ENCODE peak calls at places on chromosomes 3 and 15, in four cellular contexts. S is GM12878, C is K562, V is HepG2. B is an unnamed sample.

GRCh38 chr15:47374222-47374621 is 343.1 kb upstream of the SEMA6D start:
- DNase-seq in S (no peak), C (no peak), V (no peak), B (no peak)

GRCh38 chr15:25679492-25679891 is 183.6 kb downstream of the ATP10A start:
- DNase-seq in S (no peak), C (no peak), V (no peak), B (no peak)

GRCh38 chr15:31241888-31242287 is 84.7 kb upstream of the KLF13 start:
- DNase-seq in S (no peak), C (no peak), V (no peak), B (no peak)

GRCh38 chr15:48582472-48583235 is 62.9 kb downstream of the FBN1 start:
- DNase-seq in S (no peak), C (no peak), V (no peak), B (no peak)

GRCh38 chr3:1092771-1093170 is at the start of gene CNTN6:
- DNase-seq in S (no peak), C (no peak), V (no peak), B (no peak)

GRCh38 chr3:57152150-57152549 is 13.0 kb downstream of the IL17RD start:
- DNase-seq in S (no peak), C (no peak), V (peak; percentile 9), B (no peak)

GRCh38 chr15:74869726-74870407 is 3.3 kb downstream of the SCAMP2 start:
- DNase-seq in S (peak; percentile 97), C (no peak), V (no peak), B (no peak)

GRCh38 chr3:161310649-161311423 is 60.5 kb downstream of the SPTSSB start:
- DNase-seq in S (peak; percentile 62), C (no peak), V (no peak), B (no peak)

GRCh38 chr3:187955076-187955952 is 198.6 kb upstream of the LPP start:
- DNase-seq in S (no peak), C (no peak), V (peak; percentile 45), B (peak; percentile 25)

GRCh38 chr3:166248784-166249183 is 411.6 kb upstream of the BCHE start:
- DNase-seq in S (no peak), C (no peak), V (no peak), B (no peak)

GRCh38 chr3:52354676-52355075 is 38.6 kb downstream of the DNAH1 start:
- DNase-seq in S (no peak), C (no peak), V (no peak), B (no peak)

GRCh38 chr3:82461049-82461889 is 699.8 kb upstream of the GBE1 start:
- DNase-seq in S (no peak), C (no peak), V (peak; percentile 78), B (no peak)

GRCh38 chr3:169218314-169218983 is 445.1 kb downstream of the MECOM start:
- DNase-seq in S (no peak), C (peak; percentile 22), V (peak; percentile 28), B (peak; percentile 24)

GRCh38 chr3:64147211-64147610 is 78.1 kb downstream of the PRICKLE2 start:
- DNase-seq in S (no peak), C (no peak), V (no peak), B (no peak)

GRCh38 chr15:66580643-66581042 is 14.8 kb upstream of the LCTL start:
- DNase-seq in S (no peak), C (no peak), V (no peak), B (no peak)

GRCh38 chr3:41898631-41899030 is 63.3 kb downstream of the ULK4 start:
- DNase-seq in S (no peak), C (no peak), V (no peak), B (no peak)

GRCh38 chr15:59622289-59622688 is 10.7 kb downstream of the GCNT3 start:
- DNase-seq in S (no peak), C (peak; percentile 63), V (peak; percentile 79), B (peak; percentile 96)

GRCh38 chr3:181709537-181710279 is 2.0 kb upstream of the SOX2 start:
- DNase-seq in S (no peak), C (peak; percentile 51), V (peak; percentile 19), B (peak; percentile 61)

GRCh38 chr3:20924646-20925395 is 738.8 kb upstream of the SGO1 start:
- DNase-seq in S (no peak), C (no peak), V (no peak), B (no peak)

GRCh38 chr3:22225161-22225560 is 474.2 kb upstream of the ZNF385D start:
- DNase-seq in S (no peak), C (no peak), V (no peak), B (no peak)

GRCh38 chr15:76439542-76439941 is 103.0 kb downstream of the ISL2 start:
- DNase-seq in S (no peak), C (no peak), V (no peak), B (no peak)

GRCh38 chr15:69000725-69001503 is 13.6 kb upstream of the NOX5 start:
- DNase-seq in S (no peak), C (no peak), V (no peak), B (no peak)

GRCh38 chr3:29385056-29385455 is 104.2 kb downstream of the RBMS3 start:
- DNase-seq in S (no peak), C (no peak), V (no peak), B (no peak)

GRCh38 chr3:11391930-11392688 is 119.9 kb downstream of the ATG7 start:
- DNase-seq in S (no peak), C (no peak), V (no peak), B (no peak)

GRCh38 chr3:127588675-127589577 is 1.6 kb downstream of the TPRA1 start:
- DNase-seq in S (no peak), C (no peak), V (peak; percentile 23), B (no peak)

GRCh38 chr3:188294823-188295487 is 141.0 kb downstream of the LPP start:
- DNase-seq in S (no peak), C (no peak), V (peak; percentile 99), B (peak; percentile 87)

GRCh38 chr3:155312781-155313180 is 19.3 kb upstream of the STRIT1 start:
- DNase-seq in S (no peak), C (no peak), V (no peak), B (no peak)
- TF ChIP-seq POLR2AphosphoS2 in S (no peak), C (no peak), V (no peak), B (no peak)

GRCh38 chr15:63442080-63442479 is 60.4 kb upstream of the CA12 start:
- DNase-seq in S (no peak), C (no peak), V (no peak), B (no peak)
- TF ChIP-seq USF2 in S (no peak), C (no peak), V (no peak), B (no peak)

DNA sequence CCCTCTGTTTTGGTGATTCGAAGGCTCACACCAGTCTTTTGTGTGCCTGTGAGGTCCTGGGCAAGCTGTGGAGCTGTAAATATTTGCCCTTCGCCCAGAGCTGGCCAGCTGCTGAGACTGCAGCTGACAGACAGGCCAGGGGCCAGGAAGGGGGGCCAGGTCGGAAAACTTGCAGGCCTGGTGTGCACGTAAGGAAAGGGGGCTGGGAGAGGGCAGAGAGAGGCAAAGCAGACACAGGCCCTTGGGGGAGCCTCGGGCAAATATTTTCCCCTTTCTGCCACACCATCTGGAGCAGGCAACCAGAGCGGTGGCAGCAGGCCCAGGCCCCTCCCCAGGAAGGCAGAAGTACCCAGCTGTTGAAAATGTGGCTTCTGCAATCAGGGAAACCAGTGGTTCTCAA is 2.6 kb downstream of the PDZRN3 start:
- DNase-seq in S (no peak), C (no peak), V (peak; percentile 3), B (no peak)
- TF ChIP-seq MAX in S (no peak), C (no peak), V (no peak), B (no peak)

DNA sequence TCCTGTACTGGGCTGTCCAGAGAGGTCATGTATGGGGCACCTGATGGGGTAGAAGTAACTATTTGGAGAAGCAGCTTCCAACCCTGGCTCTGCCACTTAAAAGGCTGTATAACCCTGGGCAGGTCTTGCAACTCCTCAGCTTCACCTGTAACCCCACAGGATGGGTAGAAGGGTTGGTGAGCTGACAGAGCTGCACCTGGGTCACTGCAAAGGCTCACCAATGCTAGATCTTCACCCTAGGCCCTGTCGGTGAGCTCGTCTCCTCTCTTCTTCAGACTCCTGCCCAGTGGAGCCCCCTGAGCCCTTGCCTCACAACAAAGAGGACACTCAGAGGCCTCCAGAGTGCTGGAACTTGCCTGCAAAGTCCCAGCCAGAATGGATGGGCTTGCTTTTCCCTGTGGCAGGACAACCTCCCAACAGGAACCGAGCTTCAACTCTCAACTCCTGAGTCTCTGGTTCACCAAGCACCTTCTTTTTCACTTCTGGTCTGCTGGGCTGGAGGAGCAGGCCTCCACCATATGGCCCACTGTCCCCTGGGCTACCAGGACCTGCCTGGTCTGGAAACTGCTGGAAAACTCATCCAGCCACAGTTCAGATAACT is 45.9 kb downstream of the XXYLT1 start:
- DNase-seq in S (no peak), C (no peak), V (no peak), B (no peak)
- TF ChIP-seq POLR2AphosphoS2 in S (no peak), C (no peak), V (no peak), B (no peak)

DNA sequence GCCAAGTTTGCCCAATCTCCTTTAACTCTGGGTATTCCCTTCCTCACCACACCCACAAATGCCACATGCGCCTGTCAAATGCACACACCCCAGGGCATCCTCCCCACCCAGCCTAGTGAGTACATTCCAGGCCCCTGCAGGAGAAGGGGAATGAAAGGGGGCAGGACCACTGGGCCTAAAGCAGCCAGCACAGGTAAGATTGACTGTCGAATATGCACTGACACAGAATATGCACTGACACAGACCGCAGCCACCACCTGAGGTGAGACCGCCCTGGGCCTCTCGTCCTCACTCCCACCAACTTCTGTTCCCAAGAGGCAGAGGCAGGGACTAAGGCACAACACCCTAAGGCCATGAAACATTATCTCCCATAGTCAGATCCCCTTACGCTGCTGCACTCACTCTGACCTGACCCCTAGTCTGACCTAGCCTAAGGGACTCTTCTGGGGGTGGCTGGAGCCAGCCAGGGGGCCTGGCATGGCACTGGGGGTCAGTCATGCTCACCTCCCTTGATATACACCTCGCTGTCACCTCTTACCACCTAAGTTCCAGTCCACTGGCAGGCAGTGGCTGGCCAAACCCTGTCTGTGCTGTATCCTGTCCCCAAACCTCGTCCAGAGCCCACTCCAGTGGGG is 10.8 kb downstream of the AP3B2 start:
- DNase-seq in S (no peak), C (no peak), V (no peak), B (no peak)
- TF ChIP-seq USF2 in S (no peak), C (no peak), V (no peak), B (no peak)

GRCh38 chr15:79964232-79964820 is 6.7 kb downstream of the BCL2A1 start:
- DNase-seq in S (no peak), C (no peak), V (no peak), B (no peak)

GRCh38 chr15:79960502-79961217 is 10.3 kb downstream of the BCL2A1 start:
- DNase-seq in S (no peak), C (no peak), V (peak; percentile 45), B (no peak)

GRCh38 chr15:79957741-79958140 is 13.3 kb downstream of the BCL2A1 start:
- DNase-seq in S (no peak), C (no peak), V (no peak), B (no peak)

GRCh38 chr15:79965836-79966630 is 5.0 kb downstream of the BCL2A1 start:
- DNase-seq in S (no peak), C (no peak), V (peak; percentile 79), B (no peak)

DNA sequence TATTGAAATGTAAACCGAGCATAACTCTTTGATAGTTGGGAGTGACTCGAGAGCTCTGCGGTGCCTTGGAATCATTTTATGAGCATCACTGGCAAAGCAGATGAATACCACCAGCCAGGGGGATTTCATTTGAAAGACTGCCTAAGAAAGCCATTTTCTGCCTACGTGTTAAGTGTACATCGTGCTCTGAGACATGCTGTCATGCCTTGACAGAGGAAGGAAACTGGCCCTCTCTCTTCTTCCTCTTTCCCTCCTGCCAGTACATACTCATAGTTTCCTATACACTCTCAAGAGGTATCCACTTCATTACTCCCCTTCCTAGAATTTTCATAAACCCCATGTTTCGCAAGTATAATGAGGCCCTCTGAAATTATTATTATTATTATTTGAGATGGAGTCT is 8.8 kb downstream of the BCL2A1 start:
- DNase-seq in S (no peak), C (no peak), V (no peak), B (no peak)
- TF ChIP-seq MAX in S (peak; percentile 73), C (no peak), V (no peak), B (no peak)